ENCODE peak calls at places on chromosomes 12 and 14, in four cellular contexts. E is NCI-H510A treated with DMSO at 0.1 percent for 48 hours, D is tibial artery, G is GM13977. N is an unnamed sample.

GRCh38 chr12:93009533-93009932 is 80.4 kb upstream of the EEA1 start:
- DNase-seq in E (no peak), D (no peak), G (peak; percentile 25), N (no peak)

GRCh38 chr12:89245090-89245489 is 107.2 kb downstream of the DUSP6 start:
- DNase-seq in E (no peak), D (no peak), G (no peak), N (no peak)

GRCh38 chr12:29640589-29641345 is 143.0 kb downstream of the TMTC1 start:
- DNase-seq in E (no peak), D (peak; percentile 74), G (no peak), N (peak; percentile 60)

GRCh38 chr14:102754370-102755262 is 22.6 kb upstream of the TRAF3 start:
- DNase-seq in E (no peak), D (no peak), G (peak; percentile 81), N (no peak)

GRCh38 chr12:13171921-13172859 is 24.3 kb upstream of the EMP1 start:
- DNase-seq in E (no peak), D (no peak), G (no peak), N (peak; percentile 81)

GRCh38 chr14:101173698-101174521 is 270.4 kb upstream of the RTL1 start:
- DNase-seq in E (no peak), D (no peak), G (no peak), N (no peak)

GRCh38 chr12:39780527-39781446 is 161.2 kb upstream of the ABCD2 start:
- DNase-seq in E (no peak), D (no peak), G (no peak), N (no peak)

GRCh38 chr12:116053479-116054195 is 223.9 kb downstream of the MED13L start:
- DNase-seq in E (no peak), D (peak; percentile 75), G (no peak), N (peak; percentile 14)

GRCh38 chr12:124614512-124615292 is 47.3 kb upstream of the NCOR2 start:
- DNase-seq in E (no peak), D (no peak), G (no peak), N (no peak)

GRCh38 chr14:103819503-103820307 is 27.7 kb downstream of the PPP1R13B start:
- DNase-seq in E (peak; percentile 40), D (peak; percentile 65), G (no peak), N (peak; percentile 45)

GRCh38 chr14:36618641-36619040 is 36.2 kb upstream of the NKX2-8 start:
- DNase-seq in E (no peak), D (no peak), G (no peak), N (no peak)

GRCh38 chr12:10189653-10190052 is 10.8 kb downstream of the TMEM52B start:
- DNase-seq in E (no peak), D (no peak), G (no peak), N (no peak)

GRCh38 chr14:65042731-65043372 is 56.2 kb downstream of the FNTB start:
- DNase-seq in E (no peak), D (no peak), G (peak; percentile 55), N (no peak)

N was measured in mammary epithelial cell.